ENCODE peak calls at places on chromosomes 4 and X, in eight cellular contexts. U, Q, F, D, T, W, G and X are unnamed samples.

GRCh38 chrX:288561-288991 is 7.4 kb downstream of the PLCXD1 start:
- DNase-seq in U (no peak), Q (no peak), F (no peak), D (no peak), T (no peak), W (peak; percentile 66), G (no peak), X (no peak)

GRCh38 chr4:13933163-13933562 is 305.6 kb upstream of the BOD1L1 start:
- DNase-seq in U (peak; percentile 57), Q (no peak), F (peak; percentile 43), D (no peak), T (no peak), W (no peak), G (no peak), X (peak; percentile 61)

GRCh38 chr4:20127626-20128025 is 124.1 kb upstream of the SLIT2 start:
- DNase-seq in U (no peak), Q (no peak), F (no peak), D (no peak), T (no peak), W (no peak), G (no peak), X (peak; percentile 36)

GRCh38 chr4:174213734-174214101 is 69.7 kb downstream of the FBXO8 start:
- DNase-seq in U (peak; percentile 46), Q (peak; percentile 39), F (no peak), D (no peak), T (no peak), W (no peak), G (no peak), X (no peak)

GRCh38 chrX:115018944-115019343 is 1.5 kb upstream of the IL13RA2 start:
- DNase-seq in U (peak; percentile 36), Q (no peak), F (no peak), D (no peak), T (no peak), W (no peak), G (no peak), X (peak; percentile 37)

GRCh38 chrX:116239944-116240391 is 69.4 kb downstream of the AGTR2 start:
- DNase-seq in U (peak; percentile 48), Q (no peak), F (peak; percentile 47), D (no peak), T (no peak), W (no peak), G (no peak), X (no peak)

GRCh38 chr4:28238756-28239155 is 1378.1 kb downstream of the STIM2 start:
- DNase-seq in U (no peak), Q (no peak), F (peak; percentile 28), D (no peak), T (no peak), W (no peak), G (no peak), X (no peak)

GRCh38 chrX:1093112-1093511 is 119.3 kb downstream of the CRLF2 start:
- DNase-seq in U (no peak), Q (no peak), F (no peak), D (no peak), T (no peak), W (no peak), G (no peak), X (no peak)

GRCh38 chrX:115894087-115894486 is 276.5 kb upstream of the AGTR2 start:
- DNase-seq in U (peak; percentile 11), Q (peak; percentile 13), F (peak; percentile 4), D (no peak), T (no peak), W (peak; percentile 52), G (peak; percentile 55), X (no peak)

GRCh38 chrX:129600981-129601424 is 53.8 kb downstream of the APLN start:
- DNase-seq in U (peak; percentile 33), Q (peak; percentile 35), F (peak; percentile 41), D (no peak), T (no peak), W (no peak), G (no peak), X (no peak)

GRCh38 chr4:127124919-127125318 is 507.8 kb upstream of the INTU start:
- DNase-seq in U (peak; percentile 11), Q (no peak), F (peak; percentile 65), D (no peak), T (no peak), W (no peak), G (no peak), X (peak; percentile 30)

GRCh38 chr4:6470502-6471302 is 1.7 kb downstream of the PPP2R2C start:
- DNase-seq in U (peak; percentile 41), Q (peak; percentile 66), F (peak; percentile 30), D (no peak), T (no peak), W (no peak), G (peak; percentile 63), X (peak; percentile 7)

GRCh38 chrX:42691196-42691595 is 86.8 kb downstream of the PPP1R2C start:
- DNase-seq in U (no peak), Q (no peak), F (no peak), D (no peak), T (no peak), W (no peak), G (no peak), X (no peak)

GRCh38 chrX:41846714-41847113 is 76.6 kb downstream of the CASK start:
- DNase-seq in U (no peak), Q (no peak), F (no peak), D (no peak), T (no peak), W (no peak), G (no peak), X (no peak)

DNA sequence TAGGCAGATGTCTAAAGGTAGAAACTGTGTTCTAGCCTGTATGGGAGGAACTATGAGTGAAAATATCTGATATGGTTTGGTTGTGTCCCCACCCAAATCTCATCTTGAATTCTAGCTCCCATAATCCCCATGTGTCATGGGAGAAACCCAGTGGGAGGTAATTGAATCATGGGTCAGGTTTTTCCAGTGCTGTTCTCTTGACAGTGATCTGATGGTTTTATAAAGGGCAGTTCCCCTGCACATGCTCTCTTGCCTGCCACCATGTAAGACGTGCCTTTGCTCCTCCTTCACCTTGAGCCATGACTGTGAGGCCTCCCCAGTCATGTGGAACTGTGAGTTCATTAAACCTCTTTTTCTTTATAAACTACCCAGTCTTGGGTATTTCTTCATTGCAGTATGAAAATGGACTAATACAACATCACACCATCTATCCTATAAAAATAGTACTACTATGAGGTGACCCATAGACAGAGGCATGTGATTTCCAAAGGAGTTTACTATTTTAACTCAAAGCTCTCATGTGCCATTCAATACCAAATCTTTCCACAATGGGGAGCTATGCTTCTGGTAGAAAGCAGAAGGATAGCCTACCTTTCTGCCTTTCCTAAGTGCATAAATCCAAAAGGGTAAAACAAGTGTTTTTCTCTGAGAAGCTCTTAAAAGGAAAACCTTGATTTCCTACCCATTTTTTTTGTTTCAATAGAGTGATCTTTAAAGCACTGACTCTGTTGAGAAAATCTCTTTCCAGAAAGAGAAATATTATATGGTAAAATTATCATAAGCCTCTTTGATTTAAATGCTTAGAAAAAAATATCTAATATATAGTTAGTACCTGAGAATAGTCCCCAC is 38.8 kb downstream of the SEC31A start:
- DNase-seq in U (peak; percentile 61), Q (peak; percentile 54), F (peak; percentile 75), D (no peak), T (no peak), W (no peak), G (no peak), X (peak; percentile 56)
- TF ChIP-seq CTCF in U (peak; percentile 52), Q (peak; percentile 60), F (peak; percentile 55), D (peak; percentile 52), T (peak; percentile 55), W (no peak), G (peak; percentile 49), X (peak; percentile 70)

GRCh38 chr4:32192363-32192762 is 1472.2 kb downstream of the PCDH7 start:
- DNase-seq in U (no peak), Q (no peak), F (peak; percentile 6), D (no peak), T (no peak), W (no peak), G (no peak), X (no peak)

GRCh38 chr4:32199639-32200038 is 1479.5 kb downstream of the PCDH7 start:
- DNase-seq in U (no peak), Q (no peak), F (no peak), D (no peak), T (no peak), W (no peak), G (no peak), X (no peak)

GRCh38 chr4:32192991-32193390 is 1472.8 kb downstream of the PCDH7 start:
- DNase-seq in U (no peak), Q (no peak), F (no peak), D (no peak), T (no peak), W (no peak), G (no peak), X (no peak)

GRCh38 chr4:32196950-32197688 is 1477.0 kb downstream of the PCDH7 start:
- DNase-seq in U (no peak), Q (no peak), F (peak; percentile 21), D (no peak), T (no peak), W (no peak), G (no peak), X (no peak)
- TF ChIP-seq CTCF in U (no peak), Q (no peak), F (no peak), D (no peak), T (no peak), W (no peak), G (no peak), X (no peak)

DNA sequence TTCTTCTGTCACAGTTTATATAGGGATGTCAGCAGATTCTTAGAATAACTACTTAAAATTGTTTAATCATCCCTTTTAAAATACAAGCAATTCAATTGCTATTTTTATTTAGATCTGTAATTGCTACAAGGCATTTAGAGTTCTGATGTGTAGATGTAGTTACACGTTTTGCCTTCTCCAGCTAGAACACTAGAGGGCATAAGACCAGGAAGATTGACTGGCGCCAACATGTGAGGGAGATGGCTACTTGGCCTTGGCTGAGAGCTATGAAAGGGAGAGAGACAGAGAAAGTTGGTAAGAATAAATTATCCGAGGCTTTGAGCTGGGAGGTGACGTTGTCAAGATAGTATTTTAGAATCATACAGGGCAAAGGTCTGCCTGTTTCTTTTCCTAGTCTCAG is 563.7 kb upstream of the PRKX start:
- DNase-seq in U (no peak), Q (no peak), F (no peak), D (no peak), T (no peak), W (no peak), G (no peak), X (no peak)
- TF ChIP-seq CTCF in U (no peak), Q (peak; percentile 45), F (no peak), D (no peak), T (no peak), W (no peak), G (no peak), X (no peak)

GRCh38 chr4:152050098-152050497 is 289.3 kb upstream of the GATB start:
- DNase-seq in U (no peak), Q (no peak), F (no peak), D (no peak), T (no peak), W (no peak), G (no peak), X (no peak)

GRCh38 chr4:152044341-152044740 is 283.5 kb upstream of the GATB start:
- DNase-seq in U (no peak), Q (no peak), F (no peak), D (no peak), T (no peak), W (no peak), G (no peak), X (peak; percentile 43)

GRCh38 chr4:152047451-152047850 is 286.6 kb upstream of the GATB start:
- DNase-seq in U (no peak), Q (no peak), F (no peak), D (no peak), T (no peak), W (no peak), G (no peak), X (no peak)

GRCh38 chr4:152045397-152045780 is 284.6 kb upstream of the GATB start:
- DNase-seq in U (no peak), Q (no peak), F (no peak), D (no peak), T (no peak), W (no peak), G (no peak), X (no peak)

GRCh38 chr4:152045781-152046571 is 285.2 kb upstream of the GATB start:
- DNase-seq in U (peak; percentile 14), Q (peak; percentile 94), F (no peak), D (no peak), T (no peak), W (peak; percentile 81), G (no peak), X (no peak)
- TF ChIP-seq CTCF in U (peak; percentile 56), Q (peak; percentile 91), F (peak; percentile 70), D (peak; percentile 53), T (peak; percentile 54), W (peak; percentile 49), G (peak; percentile 72), X (peak; percentile 59)